ENCODE peak calls at places on chromosomes 11 and 22, in five cellular contexts. O is pancreas, S is A549, A is heart left ventricle, T is tibial nerve. P is an unnamed sample.

GRCh38 chr11:65915821-65916251 is 3.0 kb downstream of the C11orf68 start:
- DNase-seq in A (peak; percentile 72), S (peak; percentile 94), O (peak; percentile 46), T (peak; percentile 63), P (peak; percentile 79)

GRCh38 chr22:25420925-25421904 is 143.3 kb upstream of the GRK3 start:
- DNase-seq in A (no peak), O (no peak), T (no peak), S (peak; percentile 40), P (no peak)

GRCh38 chr22:40076702-40077645 is 82.2 kb downstream of the FAM83F start:
- DNase-seq in O (no peak), A (no peak), T (no peak), S (no peak), P (no peak)

GRCh38 chr22:39232806-39233735 is 11.7 kb downstream of the PDGFB start:
- DNase-seq in T (no peak), S (no peak), A (no peak), O (no peak), P (no peak)

GRCh38 chr11:41536001-41536568 is 76.6 kb upstream of the LRRC4C start:
- DNase-seq in A (no peak), S (no peak), O (no peak), T (no peak), P (no peak)

GRCh38 chr11:83858694-83859093 is 572.5 kb upstream of the CCDC90B start:
- DNase-seq in A (no peak), T (no peak), S (no peak), O (no peak), P (no peak)

GRCh38 chr11:69267395-69267805 is 26.6 kb upstream of the MYEOV start:
- DNase-seq in S (no peak), T (no peak), O (no peak), A (no peak), P (no peak)

GRCh38 chr11:86748296-86748695 is 52.0 kb upstream of the PRSS23 start:
- DNase-seq in S (no peak), T (no peak), O (no peak), A (no peak), P (no peak)

GRCh38 chr11:77030834-77031414 is 3.3 kb upstream of the B3GNT6 start:
- DNase-seq in O (no peak), S (no peak), T (no peak), A (no peak), P (no peak)

GRCh38 chr22:21947040-21948014 is 5.3 kb downstream of the PPM1F start:
- DNase-seq in S (peak; percentile 22), O (no peak), T (no peak), A (no peak), P (no peak)

GRCh38 chr11:60498399-60498798 is 5.8 kb downstream of the MS4A12 start:
- DNase-seq in O (no peak), A (no peak), S (no peak), T (no peak), P (no peak)

GRCh38 chr11:1924646-1925372 is 5.3 kb downstream of the TNNT3 start:
- DNase-seq in A (no peak), S (no peak), T (no peak), O (no peak), P (no peak)

GRCh38 chr11:5922749-5923426 is 19.2 kb upstream of the OR56A3 start:
- DNase-seq in S (peak; percentile 57), O (no peak), T (no peak), A (no peak), P (no peak)

GRCh38 chr11:102471474-102471873 is 18.9 kb upstream of the TMEM123 start:
- DNase-seq in S (no peak), T (no peak), A (no peak), O (no peak), P (no peak)

GRCh38 chr22:49404020-49404419 is 423.7 kb downstream of the BRD1 start:
- DNase-seq in T (no peak), A (no peak), O (no peak), S (no peak), P (no peak)

GRCh38 chr11:75369846-75370245 is 18.4 kb upstream of the ARRB1 start:
- DNase-seq in A (no peak), S (no peak), T (no peak), O (no peak), P (no peak)

GRCh38 chr11:11618973-11619435 is 2.8 kb downstream of the GALNT18 start:
- DNase-seq in O (no peak), A (no peak), T (no peak), S (peak; percentile 44), P (no peak)

GRCh38 chr11:64711138-64711943 is 11.7 kb downstream of the NRXN2 start:
- DNase-seq in T (no peak), A (no peak), O (no peak), S (no peak), P (no peak)

GRCh38 chr11:117087446-117087845 is 10.8 kb downstream of the SIK3 start:
- DNase-seq in A (no peak), S (no peak), O (no peak), T (no peak), P (no peak)

GRCh38 chr11:76768091-76769047 is 14.8 kb upstream of the TSKU start:
- DNase-seq in A (peak; percentile 45), O (no peak), T (no peak), S (no peak), P (peak; percentile 68)

GRCh38 chr11:2481253-2481652 is 36.4 kb downstream of the KCNQ1 start:
- DNase-seq in A (no peak), S (no peak), T (no peak), O (no peak), P (no peak)

GRCh38 chr11:99370557-99371200 is 349.9 kb downstream of the CNTN5 start:
- DNase-seq in A (peak; percentile 62), T (no peak), S (peak; percentile 9), O (peak; percentile 3), P (no peak)

GRCh38 chr11:67167086-67167485 is 48.0 kb downstream of the KDM2A start:
- DNase-seq in A (no peak), S (no peak), O (no peak), T (no peak), P (no peak)

GRCh38 chr11:2927493-2927800 is 1.8 kb downstream of the PHLDA2 start:
- DNase-seq in O (no peak), A (no peak), S (no peak), T (no peak), P (no peak)

GRCh38 chr11:33347490-33348125 is 90.4 kb downstream of the HIPK3 start:
- DNase-seq in T (no peak), A (no peak), S (no peak), O (no peak), P (no peak)

GRCh38 chr11:104650234-104650633 is 248.0 kb downstream of the CASP12 start:
- DNase-seq in O (no peak), T (no peak), S (peak; percentile 11), A (no peak), P (no peak)

GRCh38 chr11:104408630-104409029 is 244.7 kb upstream of the PDGFD start:
- DNase-seq in T (no peak), S (no peak), O (no peak), A (no peak), P (no peak)

GRCh38 chr11:86940122-86940777 is 14.9 kb downstream of the FZD4 start:
- DNase-seq in T (peak; percentile 33), O (peak; percentile 54), A (peak; percentile 65), S (no peak), P (peak; percentile 28)

GRCh38 chr22:27591060-27591459 is 210.5 kb downstream of the MN1 start:
- DNase-seq in O (peak; percentile 41), S (no peak), T (no peak), A (no peak), P (no peak)
- H3K27ac ChIP-seq in O (peak overlapping the region; percentile 33), S (no peak overlapping the region), T (no peak overlapping the region), A (no peak overlapping the region), P (no peak overlapping the region)

DNA sequence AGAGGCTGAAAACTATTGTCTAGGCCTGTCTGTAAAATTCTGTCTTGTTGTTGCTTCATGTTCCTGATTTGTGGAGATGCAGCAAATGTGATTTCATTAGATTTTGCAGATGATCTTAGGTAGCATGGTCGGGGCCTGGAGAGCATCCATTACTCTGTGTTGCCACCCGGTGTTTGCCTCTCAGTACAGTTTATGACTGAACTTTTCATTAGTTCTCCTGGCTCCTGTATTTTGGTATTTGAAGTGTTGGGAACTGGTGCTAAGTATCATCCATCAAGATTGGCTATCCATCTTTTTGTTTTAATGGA is 7.7 kb downstream of the YWHAH start:
- DNase-seq in T (no peak), S (no peak), A (no peak), O (no peak), P (no peak)
- H3K4me1 ChIP-seq in T (peaks cover 46% of the 10 kb centered on the region), S (peaks cover 52% of the 10 kb centered on the region), A (peaks cover 33% of the 10 kb centered on the region), O (peaks cover 47% of the 10 kb centered on the region), P (peaks cover 18% of the 10 kb centered on the region)

DNA sequence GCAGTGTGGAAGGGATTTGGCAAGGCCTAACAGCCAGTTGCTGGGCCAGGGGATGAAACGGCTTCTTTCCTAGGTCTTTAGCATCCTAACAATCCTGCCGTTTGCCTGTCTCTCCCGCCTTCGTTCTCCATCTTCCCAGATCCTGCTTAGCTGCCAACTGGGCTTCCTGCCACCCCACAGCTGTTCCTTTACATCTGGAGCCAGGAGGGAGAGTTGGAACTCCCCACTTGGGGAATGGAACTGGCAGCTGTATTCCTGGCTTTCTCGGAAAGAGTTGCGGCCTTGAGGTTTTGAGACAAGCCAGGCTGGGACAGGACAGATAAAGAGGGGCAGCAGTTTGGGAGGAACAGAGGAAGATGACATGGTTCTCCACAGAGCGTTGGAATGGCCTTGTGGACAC is 59.6 kb downstream of the ST3GAL4 start:
- DNase-seq in O (peak; percentile 27), S (no peak), A (peak; percentile 86), T (peak; percentile 87), P (peak; percentile 67)
- H3K27ac ChIP-seq in O (no peak overlapping the region), S (no peak overlapping the region), A (peak overlapping the region; percentile 73), T (peak overlapping the region; percentile 91), P (peak overlapping the region; percentile 90)

GRCh38 chr22:45683248-45683647 is 11.6 kb downstream of the ATXN10 start:
- DNase-seq in T (no peak), S (no peak), A (no peak), O (no peak), P (no peak)
- H3K4me1 ChIP-seq in T (peaks cover 23% of the 10 kb centered on the region), S (peaks cover 100% of the 10 kb centered on the region), A (peaks cover 15% of the 10 kb centered on the region), O (peaks cover 27% of the 10 kb centered on the region), P (no peaks in the 10 kb centered on the region)

GRCh38 chr22:17781319-17782031 is 7.2 kb upstream of the BID start:
- DNase-seq in S (peak; percentile 61), A (no peak), O (no peak), T (no peak), P (no peak)
- H3K27ac ChIP-seq in S (peak overlapping the region; percentile 73), A (no peak overlapping the region), O (peak overlapping the region; percentile 22), T (no peak overlapping the region), P (no peak overlapping the region)